ENCODE peak calls at places on chromosomes 2 and 18, in four cellular contexts. X is WERI-Rb-1, K is NCI-H774, U is transverse colon. Y is an unnamed sample.
A peak's percentile ranks its signal among the peaks of the same experiment; 100 is the strongest.

GRCh38 chr2:215832791-215833190 is 180.6 kb downstream of the MREG start:
- DNase-seq in U (no peak), X (no peak), K (no peak), Y (no peak)

GRCh38 chr18:75161629-75162028 is 47.3 kb downstream of the PTGR3 start:
- DNase-seq in X (no peak), K (peak; percentile 64), U (peak; percentile 56), Y (no peak)

GRCh38 chr18:26792661-26793060 is 72.8 kb downstream of the AQP4 start:
- DNase-seq in K (no peak), U (no peak), X (no peak), Y (no peak)

GRCh38 chr2:200378652-200379290 is 72.3 kb downstream of the SPATS2L start:
- DNase-seq in U (no peak), K (no peak), X (no peak), Y (no peak)

GRCh38 chr2:191612496-191612895 is 65.4 kb upstream of the NABP1 start:
- DNase-seq in U (no peak), X (no peak), K (no peak), Y (no peak)

GRCh38 chr2:160109939-160110673 is 47.7 kb upstream of the PLA2R1 start:
- DNase-seq in K (peak; percentile 19), U (peak; percentile 64), X (peak; percentile 68), Y (peak; percentile 74)

GRCh38 chr2:25380586-25381360 is 39.0 kb upstream of the DNMT3A start:
- DNase-seq in K (no peak), U (peak; percentile 35), X (peak; percentile 5), Y (peak; percentile 31)

GRCh38 chr2:141109633-141110032 is 1021.2 kb downstream of the LRP1B start:
- DNase-seq in U (no peak), X (peak; percentile 10), K (no peak), Y (no peak)

GRCh38 chr2:55620123-55620779 is 2.8 kb upstream of the PPP4R3B start:
- DNase-seq in K (no peak), U (no peak), X (peak; percentile 54), Y (no peak)

GRCh38 chr2:238581126-238581525 is 154.4 kb downstream of the ASB1 start:
- DNase-seq in X (no peak), U (no peak), K (no peak), Y (no peak)

GRCh38 chr2:201465524-201465971 is 14.0 kb downstream of the STRADB start:
- DNase-seq in K (no peak), U (no peak), X (no peak), Y (no peak)

Y was measured in Right ventricle myocardium inferior.